ENCODE peak calls at places on chromosome 22, in seven cellular contexts. One of them, this sample, is unnamed.

GRCh38 chr22:11605468-11605981 is 3922.5 kb upstream of the OR11H1 start:
- DNase-seq in progenitor cell of endocrine pancreas: no peak
- DNase-seq in right lobe of liver: no peak
- DNase-seq in tibial nerve: no peak
- DNase-seq in left ventricle myocardium inferior: no peak
- DNase-seq in WERI-Rb-1: no peak
- DNase-seq in foreskin fibroblast: no peak
- DNase-seq in this sample: no peak

GRCh38 chr22:31288496-31289235 is 3.6 kb downstream of the PIK3IP1 start:
- DNase-seq in progenitor cell of endocrine pancreas: no peak
- DNase-seq in right lobe of liver: peak; percentile 23
- DNase-seq in tibial nerve: no peak
- DNase-seq in left ventricle myocardium inferior: no peak
- DNase-seq in WERI-Rb-1: no peak
- DNase-seq in foreskin fibroblast: no peak
- DNase-seq in this sample: no peak

GRCh38 chr22:24107668-24108067 is 73.6 kb upstream of the SUSD2 start:
- DNase-seq in progenitor cell of endocrine pancreas: no peak
- DNase-seq in right lobe of liver: peak; percentile 87
- DNase-seq in tibial nerve: peak; percentile 88
- DNase-seq in left ventricle myocardium inferior: peak; percentile 89
- DNase-seq in WERI-Rb-1: no peak
- DNase-seq in foreskin fibroblast: peak; percentile 94
- DNase-seq in this sample: peak; percentile 62

GRCh38 chr22:44383071-44383575 is 70.4 kb upstream of the SHISAL1 start:
- DNase-seq in progenitor cell of endocrine pancreas: no peak
- DNase-seq in right lobe of liver: peak; percentile 77
- DNase-seq in tibial nerve: no peak
- DNase-seq in left ventricle myocardium inferior: no peak
- DNase-seq in WERI-Rb-1: no peak
- DNase-seq in foreskin fibroblast: no peak
- DNase-seq in this sample: no peak

GRCh38 chr22:10780281-10780680 is 4747.7 kb upstream of the OR11H1 start:
- DNase-seq in progenitor cell of endocrine pancreas: no peak
- DNase-seq in right lobe of liver: no peak
- DNase-seq in tibial nerve: no peak
- DNase-seq in left ventricle myocardium inferior: no peak
- DNase-seq in WERI-Rb-1: no peak
- DNase-seq in foreskin fibroblast: no peak
- DNase-seq in this sample: no peak

GRCh38 chr22:18970180-18970947 is 34.3 kb upstream of the PRODH start:
- DNase-seq in progenitor cell of endocrine pancreas: peak; percentile 51
- DNase-seq in right lobe of liver: peak; percentile 73
- DNase-seq in tibial nerve: no peak
- DNase-seq in left ventricle myocardium inferior: no peak
- DNase-seq in WERI-Rb-1: peak; percentile 61
- DNase-seq in foreskin fibroblast: peak; percentile 7
- DNase-seq in this sample: no peak

GRCh38 chr22:37820350-37820749 is 2.8 kb upstream of the GALR3 start:
- DNase-seq in progenitor cell of endocrine pancreas: no peak
- DNase-seq in right lobe of liver: no peak
- DNase-seq in tibial nerve: no peak
- DNase-seq in left ventricle myocardium inferior: no peak
- DNase-seq in WERI-Rb-1: no peak
- DNase-seq in foreskin fibroblast: no peak
- DNase-seq in this sample: no peak

GRCh38 chr22:23089010-23089409 is 18.7 kb downstream of the GNAZ start:
- DNase-seq in progenitor cell of endocrine pancreas: no peak
- DNase-seq in right lobe of liver: no peak
- DNase-seq in tibial nerve: no peak
- DNase-seq in left ventricle myocardium inferior: no peak
- DNase-seq in WERI-Rb-1: peak; percentile 94
- DNase-seq in foreskin fibroblast: no peak
- DNase-seq in this sample: no peak

GRCh38 chr22:35448552-35448922 is 48.6 kb downstream of the MCM5 start:
- DNase-seq in progenitor cell of endocrine pancreas: no peak
- DNase-seq in right lobe of liver: no peak
- DNase-seq in tibial nerve: no peak
- DNase-seq in left ventricle myocardium inferior: no peak
- DNase-seq in WERI-Rb-1: no peak
- DNase-seq in foreskin fibroblast: no peak
- DNase-seq in this sample: no peak

GRCh38 chr22:34776827-34777226 is 289.1 kb upstream of the ISX start:
- DNase-seq in progenitor cell of endocrine pancreas: no peak
- DNase-seq in right lobe of liver: no peak
- DNase-seq in tibial nerve: no peak
- DNase-seq in left ventricle myocardium inferior: no peak
- DNase-seq in WERI-Rb-1: no peak
- DNase-seq in foreskin fibroblast: no peak
- DNase-seq in this sample: no peak

GRCh38 chr22:50067244-50067643 is 9.1 kb upstream of the TTLL8 start:
- DNase-seq in progenitor cell of endocrine pancreas: no peak
- DNase-seq in right lobe of liver: no peak
- DNase-seq in tibial nerve: no peak
- DNase-seq in left ventricle myocardium inferior: no peak
- DNase-seq in WERI-Rb-1: no peak
- DNase-seq in foreskin fibroblast: no peak
- DNase-seq in this sample: no peak

GRCh38 chr22:50201191-50202129 is 649 bp downstream of the SELENOO start:
- DNase-seq in progenitor cell of endocrine pancreas: no peak
- DNase-seq in right lobe of liver: no peak
- DNase-seq in tibial nerve: no peak
- DNase-seq in left ventricle myocardium inferior: no peak
- DNase-seq in WERI-Rb-1: no peak
- DNase-seq in foreskin fibroblast: peak; percentile 52
- DNase-seq in this sample: no peak

GRCh38 chr22:24506802-24507438 is 11.8 kb downstream of the UPB1 start:
- DNase-seq in progenitor cell of endocrine pancreas: no peak
- DNase-seq in right lobe of liver: no peak
- DNase-seq in tibial nerve: no peak
- DNase-seq in left ventricle myocardium inferior: no peak
- DNase-seq in WERI-Rb-1: no peak
- DNase-seq in foreskin fibroblast: peak; percentile 40
- DNase-seq in this sample: no peak

GRCh38 chr22:20922141-20922751 is 5.0 kb downstream of the CRKL start:
- DNase-seq in progenitor cell of endocrine pancreas: no peak
- DNase-seq in right lobe of liver: no peak
- DNase-seq in tibial nerve: no peak
- DNase-seq in left ventricle myocardium inferior: no peak
- DNase-seq in WERI-Rb-1: no peak
- DNase-seq in foreskin fibroblast: no peak
- DNase-seq in this sample: no peak

GRCh38 chr22:44357962-44358553 is 45.3 kb upstream of the SHISAL1 start:
- DNase-seq in progenitor cell of endocrine pancreas: no peak
- DNase-seq in right lobe of liver: peak; percentile 41
- DNase-seq in tibial nerve: no peak
- DNase-seq in left ventricle myocardium inferior: peak; percentile 44
- DNase-seq in WERI-Rb-1: no peak
- DNase-seq in foreskin fibroblast: no peak
- DNase-seq in this sample: no peak

GRCh38 chr22:16717699-16718558 is 107.3 kb downstream of the XKR3 start:
- DNase-seq in progenitor cell of endocrine pancreas: no peak
- DNase-seq in right lobe of liver: no peak
- DNase-seq in tibial nerve: no peak
- DNase-seq in left ventricle myocardium inferior: no peak
- DNase-seq in WERI-Rb-1: peak; percentile 8
- DNase-seq in foreskin fibroblast: no peak
- DNase-seq in this sample: no peak

GRCh38 chr22:28909375-28909774 is 26.0 kb downstream of the ZNRF3 start:
- DNase-seq in progenitor cell of endocrine pancreas: no peak
- DNase-seq in right lobe of liver: no peak
- DNase-seq in tibial nerve: no peak
- DNase-seq in left ventricle myocardium inferior: no peak
- DNase-seq in WERI-Rb-1: no peak
- DNase-seq in foreskin fibroblast: no peak
- DNase-seq in this sample: no peak

GRCh38 chr22:27028093-27028492 is 370.7 kb downstream of the MIAT start:
- DNase-seq in progenitor cell of endocrine pancreas: no peak
- DNase-seq in right lobe of liver: no peak
- DNase-seq in tibial nerve: no peak
- DNase-seq in left ventricle myocardium inferior: no peak
- DNase-seq in WERI-Rb-1: no peak
- DNase-seq in foreskin fibroblast: peak; percentile 3
- DNase-seq in this sample: no peak

GRCh38 chr22:27029584-27030130 is 372.3 kb downstream of the MIAT start:
- DNase-seq in progenitor cell of endocrine pancreas: no peak
- DNase-seq in right lobe of liver: no peak
- DNase-seq in tibial nerve: no peak
- DNase-seq in left ventricle myocardium inferior: no peak
- DNase-seq in WERI-Rb-1: no peak
- DNase-seq in foreskin fibroblast: no peak
- DNase-seq in this sample: no peak

GRCh38 chr22:27032121-27032761 is 374.9 kb downstream of the MIAT start:
- DNase-seq in progenitor cell of endocrine pancreas: no peak
- DNase-seq in right lobe of liver: peak; percentile 56
- DNase-seq in tibial nerve: no peak
- DNase-seq in left ventricle myocardium inferior: no peak
- DNase-seq in WERI-Rb-1: peak; percentile 35
- DNase-seq in foreskin fibroblast: no peak
- DNase-seq in this sample: no peak
- TF ChIP-seq CTCF in progenitor cell of endocrine pancreas: peak; percentile 53
- TF ChIP-seq CTCF in right lobe of liver: no peak
- TF ChIP-seq CTCF in tibial nerve: no peak
- TF ChIP-seq CTCF in left ventricle myocardium inferior: peak; percentile 17
- TF ChIP-seq CTCF in WERI-Rb-1: peak; percentile 84
- TF ChIP-seq CTCF in foreskin fibroblast: no peak
- TF ChIP-seq CTCF in this sample: no peak

DNA sequence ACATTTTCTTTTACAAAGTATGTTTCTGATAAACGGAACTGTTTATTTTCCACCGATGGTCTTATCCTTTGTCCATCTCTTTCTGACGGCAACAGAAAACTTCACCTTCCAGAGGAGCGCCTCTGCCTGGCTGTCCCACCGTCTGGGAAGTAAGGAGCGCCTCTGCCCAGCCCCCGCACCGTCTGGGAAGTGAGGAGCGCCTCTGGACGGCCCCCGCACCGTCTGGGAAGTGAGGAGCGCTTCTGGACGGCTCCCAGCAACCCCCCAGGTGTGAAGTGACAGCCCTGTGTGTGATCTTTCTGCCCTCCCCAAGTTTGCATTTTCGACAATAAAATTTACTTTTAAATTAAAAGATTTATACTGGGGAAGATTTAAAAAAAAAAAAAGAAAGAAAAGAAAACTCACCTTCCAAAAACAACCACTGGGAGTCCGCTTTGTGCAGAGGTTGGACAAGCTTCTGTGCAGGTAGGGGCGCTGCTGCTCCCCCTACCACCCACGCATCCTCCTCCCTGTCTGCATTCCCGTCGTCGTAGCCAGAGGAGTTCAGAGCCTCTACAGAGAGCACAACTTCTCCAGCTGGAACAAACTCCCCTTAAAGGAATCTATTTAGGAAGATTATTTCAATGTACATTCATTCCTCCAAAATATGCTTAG is 1.0 kb upstream of the APOBEC3B start:
- DNase-seq in progenitor cell of endocrine pancreas: no peak
- DNase-seq in right lobe of liver: no peak
- DNase-seq in tibial nerve: no peak
- DNase-seq in left ventricle myocardium inferior: no peak
- DNase-seq in WERI-Rb-1: no peak
- DNase-seq in foreskin fibroblast: peak; percentile 56
- DNase-seq in this sample: no peak
- TF ChIP-seq CTCF in progenitor cell of endocrine pancreas: peak; percentile 57
- TF ChIP-seq CTCF in right lobe of liver: peak; percentile 32
- TF ChIP-seq CTCF in tibial nerve: no peak
- TF ChIP-seq CTCF in left ventricle myocardium inferior: no peak
- TF ChIP-seq CTCF in WERI-Rb-1: peak; percentile 27
- TF ChIP-seq CTCF in foreskin fibroblast: peak; percentile 13
- TF ChIP-seq CTCF in this sample: no peak

DNA sequence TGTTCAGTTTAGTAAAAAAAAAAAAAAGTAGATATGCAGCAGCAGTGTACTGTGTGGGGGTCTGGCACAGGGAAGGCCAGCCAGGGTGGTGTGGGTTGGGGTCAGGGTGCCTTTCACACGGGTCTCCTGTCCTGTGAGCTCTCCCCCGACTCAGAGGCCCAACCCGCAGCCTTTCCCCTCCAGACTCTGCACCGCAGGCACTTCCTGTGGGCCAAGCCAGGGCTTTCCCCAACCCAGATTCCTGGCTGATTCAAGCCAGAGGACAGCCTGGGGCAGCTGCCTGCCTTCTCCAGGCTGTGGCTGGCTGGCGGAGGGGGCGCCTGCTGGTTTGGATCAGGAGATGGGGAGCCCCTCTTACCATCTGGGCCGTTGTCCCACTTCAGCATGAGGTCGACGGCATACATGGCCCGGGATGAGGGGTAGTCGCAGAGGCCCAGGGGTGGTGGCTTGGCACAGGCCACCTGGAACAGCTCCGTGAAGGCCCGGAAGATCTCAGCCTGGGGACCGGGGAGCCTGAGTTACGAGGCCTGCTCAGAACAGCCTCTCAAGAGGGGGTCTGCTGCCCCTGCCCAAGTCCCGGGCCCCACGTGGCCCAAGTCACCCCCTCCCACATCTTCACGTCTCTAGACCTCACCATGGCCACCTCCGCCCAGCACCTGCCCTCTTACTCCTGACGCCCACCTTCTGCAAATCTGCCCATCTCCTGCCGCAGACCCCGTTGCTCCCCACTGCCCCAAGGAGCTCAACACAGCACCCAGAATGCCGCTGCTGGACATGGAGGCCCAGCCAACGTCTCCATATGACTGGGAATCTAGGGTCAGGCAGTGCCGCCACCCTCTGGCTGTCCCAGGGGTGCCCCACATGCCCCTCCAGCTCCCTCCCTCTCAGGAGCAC is 17.3 kb downstream of the TSPO start:
- DNase-seq in progenitor cell of endocrine pancreas: no peak
- DNase-seq in right lobe of liver: no peak
- DNase-seq in tibial nerve: no peak
- DNase-seq in left ventricle myocardium inferior: peak; percentile 17
- DNase-seq in WERI-Rb-1: no peak
- DNase-seq in foreskin fibroblast: peak; percentile 81
- DNase-seq in this sample: no peak
- TF ChIP-seq CTCF in progenitor cell of endocrine pancreas: no peak
- TF ChIP-seq CTCF in right lobe of liver: no peak
- TF ChIP-seq CTCF in tibial nerve: no peak
- TF ChIP-seq CTCF in left ventricle myocardium inferior: no peak
- TF ChIP-seq CTCF in WERI-Rb-1: no peak
- TF ChIP-seq CTCF in foreskin fibroblast: no peak
- TF ChIP-seq CTCF in this sample: no peak

DNA sequence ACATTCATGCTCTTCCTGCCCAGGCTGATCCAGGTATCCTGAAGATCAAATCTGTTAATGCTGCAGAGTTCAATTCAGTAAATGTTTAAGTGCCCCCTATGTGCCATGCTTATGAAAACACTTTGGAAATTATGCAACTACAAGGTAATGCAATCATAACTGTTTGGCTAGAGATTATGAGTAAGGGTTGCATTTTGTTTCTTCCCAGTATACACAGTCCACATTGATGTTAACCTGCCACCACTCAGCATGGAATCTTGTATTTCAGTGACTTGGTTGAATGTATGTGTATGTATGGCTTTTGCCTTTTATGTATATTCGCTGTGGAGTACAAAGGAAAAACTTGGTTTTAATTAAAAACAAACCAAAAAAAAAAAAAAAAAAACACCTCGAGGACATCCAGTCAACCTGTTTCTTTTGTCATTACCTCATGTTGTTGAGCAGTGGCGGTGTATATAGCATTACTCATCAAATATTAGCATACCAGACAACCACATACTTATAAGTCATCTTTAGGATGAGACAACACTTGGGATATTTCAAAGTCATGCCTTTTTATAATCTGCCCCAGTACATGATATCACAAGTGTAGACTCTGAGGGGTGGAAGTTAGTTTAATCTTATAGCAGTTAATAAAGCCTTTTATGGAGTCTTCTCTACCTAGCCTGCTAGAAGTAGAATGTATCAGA is 86.1 kb upstream of the HORMAD2 start:
- DNase-seq in progenitor cell of endocrine pancreas: no peak
- DNase-seq in right lobe of liver: no peak
- DNase-seq in tibial nerve: no peak
- DNase-seq in left ventricle myocardium inferior: no peak
- DNase-seq in WERI-Rb-1: no peak
- DNase-seq in foreskin fibroblast: peak; percentile 58
- DNase-seq in this sample: no peak
- TF ChIP-seq CTCF in progenitor cell of endocrine pancreas: no peak
- TF ChIP-seq CTCF in right lobe of liver: peak; percentile 45
- TF ChIP-seq CTCF in tibial nerve: no peak
- TF ChIP-seq CTCF in left ventricle myocardium inferior: no peak
- TF ChIP-seq CTCF in WERI-Rb-1: no peak
- TF ChIP-seq CTCF in foreskin fibroblast: no peak
- TF ChIP-seq CTCF in this sample: no peak

This sample was measured in omental fat pad.